ENCODE peak calls at places on chromosomes 6 and 20, in ten cellular contexts. I, F, E, Z, K, A, C, B, T and H are unnamed samples.
A peak's percentile ranks its signal among the peaks of the same experiment; 100 is the strongest.

GRCh38 chr6:15897063-15897934 is 231.6 kb upstream of the MYLIP start:
- DNase-seq in I (peak; percentile 89), F (no peak), E (no peak), Z (peak; percentile 19), K (no peak), A (no peak), C (no peak), B (no peak), T (no peak), H (peak; percentile 17)

GRCh38 chr20:62935204-62935967 is 2.6 kb upstream of the GID8 start:
- DNase-seq in I (no peak), F (no peak), E (no peak), Z (no peak), K (no peak), A (no peak), C (no peak), B (no peak), T (no peak), H (no peak)

GRCh38 chr20:23626040-23626620 is 11.6 kb downstream of the CST3 start:
- DNase-seq in I (no peak), F (no peak), E (no peak), Z (no peak), K (no peak), A (no peak), C (no peak), B (no peak), T (no peak), H (peak; percentile 91)

GRCh38 chr6:11729083-11729482 is 49.5 kb downstream of the ADTRP start:
- DNase-seq in I (no peak), F (no peak), E (no peak), Z (no peak), K (no peak), A (no peak), C (no peak), B (no peak), T (no peak), H (no peak)

GRCh38 chr6:111784423-111784822 is 88.8 kb downstream of the FYN start:
- DNase-seq in I (peak; percentile 88), F (no peak), E (no peak), Z (no peak), K (no peak), A (no peak), C (peak; percentile 50), B (no peak), T (no peak), H (peak; percentile 20)

GRCh38 chr20:58131111-58131510 is 97.3 kb downstream of the ANKRD60 start:
- DNase-seq in I (no peak), F (no peak), E (no peak), Z (no peak), K (no peak), A (no peak), C (peak; percentile 64), B (no peak), T (no peak), H (no peak)

GRCh38 chr6:56904068-56904467 is 50.8 kb upstream of the BEND6 start:
- DNase-seq in I (no peak), F (no peak), E (no peak), Z (no peak), K (no peak), A (no peak), C (no peak), B (no peak), T (no peak), H (peak; percentile 81)

GRCh38 chr20:14127831-14128230 is 132.5 kb downstream of the MACROD2 start:
- DNase-seq in I (no peak), F (no peak), E (no peak), Z (no peak), K (no peak), A (no peak), C (no peak), B (no peak), T (no peak), H (no peak)

GRCh38 chr6:158556113-158556512 is 3.8 kb upstream of the TMEM181 start:
- DNase-seq in I (peak; percentile 81), F (no peak), E (no peak), Z (no peak), K (no peak), A (no peak), C (no peak), B (no peak), T (no peak), H (no peak)

GRCh38 chr6:158554611-158555361 is 5.1 kb upstream of the TMEM181 start:
- DNase-seq in I (peak; percentile 81), F (no peak), E (no peak), Z (no peak), K (no peak), A (no peak), C (no peak), B (no peak), T (no peak), H (no peak)

GRCh38 chr6:158552055-158552795 is 7.7 kb upstream of the TMEM181 start:
- DNase-seq in I (no peak), F (no peak), E (no peak), Z (no peak), K (no peak), A (no peak), C (no peak), B (no peak), T (no peak), H (no peak)

GRCh38 chr6:158548418-158549161 is 11.3 kb upstream of the TMEM181 start:
- DNase-seq in I (no peak), F (no peak), E (no peak), Z (no peak), K (no peak), A (no peak), C (peak; percentile 39), B (no peak), T (no peak), H (no peak)

GRCh38 chr6:158552796-158553138 is 7.1 kb upstream of the TMEM181 start:
- DNase-seq in I (no peak), F (no peak), E (no peak), Z (no peak), K (no peak), A (no peak), C (no peak), B (no peak), T (no peak), H (no peak)
- H3K27me3 ChIP-seq in I (no peaks in the 10 kb centered on the region), F (no peaks in the 10 kb centered on the region), E (no peaks in the 10 kb centered on the region), Z (no peaks in the 10 kb centered on the region), K (no peaks in the 10 kb centered on the region), A (no peaks in the 10 kb centered on the region), C (no peaks in the 10 kb centered on the region), B (no peaks in the 10 kb centered on the region), T (no peaks in the 10 kb centered on the region), H (no peaks in the 10 kb centered on the region)

GRCh38 chr6:39083111-39083702 is 31.8 kb downstream of the SAYSD1 start:
- DNase-seq in I (no peak), F (no peak), E (no peak), Z (no peak), K (no peak), A (no peak), C (no peak), B (peak; percentile 25), T (no peak), H (no peak)

GRCh38 chr6:39079726-39080125 is 31.1 kb downstream of the GLP1R start:
- DNase-seq in I (no peak), F (no peak), E (no peak), Z (no peak), K (no peak), A (no peak), C (no peak), B (no peak), T (no peak), H (no peak)

GRCh38 chr6:39080246-39080875 is 31.8 kb downstream of the GLP1R start:
- DNase-seq in I (no peak), F (no peak), E (no peak), Z (no peak), K (no peak), A (no peak), C (no peak), B (no peak), T (no peak), H (no peak)

GRCh38 chr6:39084506-39084905 is 30.5 kb downstream of the SAYSD1 start:
- DNase-seq in I (no peak), F (no peak), E (no peak), Z (peak; percentile 41), K (no peak), A (no peak), C (no peak), B (peak; percentile 70), T (no peak), H (no peak)

GRCh38 chr6:39082310-39082709 is 32.7 kb downstream of the SAYSD1 start:
- DNase-seq in I (no peak), F (no peak), E (no peak), Z (no peak), K (no peak), A (no peak), C (no peak), B (peak; percentile 27), T (no peak), H (no peak)
- H3K27me3 ChIP-seq in I (peaks cover 4% of the 10 kb centered on the region), F (no peaks in the 10 kb centered on the region), E (peaks cover 2% of the 10 kb centered on the region), Z (peaks cover 7% of the 10 kb centered on the region), K (no peaks in the 10 kb centered on the region), A (no peaks in the 10 kb centered on the region), C (no peaks in the 10 kb centered on the region), B (no peaks in the 10 kb centered on the region), T (peaks cover 49% of the 10 kb centered on the region), H (no peaks in the 10 kb centered on the region)

GRCh38 chr6:110357696-110358535 is at the start of gene METTL24:
- DNase-seq in I (no peak), F (no peak), E (no peak), Z (no peak), K (no peak), A (no peak), C (no peak), B (peak; percentile 75), T (no peak), H (no peak)

GRCh38 chr6:110360671-110361070 is 2.5 kb upstream of the METTL24 start:
- DNase-seq in I (no peak), F (no peak), E (no peak), Z (no peak), K (no peak), A (no peak), C (no peak), B (no peak), T (no peak), H (no peak)

GRCh38 chr6:110357298-110357695 is 852 bp downstream of the METTL24 start:
- DNase-seq in I (no peak), F (no peak), E (no peak), Z (no peak), K (no peak), A (no peak), C (no peak), B (no peak), T (no peak), H (no peak)

GRCh38 chr6:110358536-110359148 is 493 bp upstream of the METTL24 start:
- DNase-seq in I (no peak), F (no peak), E (no peak), Z (no peak), K (no peak), A (no peak), C (no peak), B (no peak), T (no peak), H (no peak)

DNA sequence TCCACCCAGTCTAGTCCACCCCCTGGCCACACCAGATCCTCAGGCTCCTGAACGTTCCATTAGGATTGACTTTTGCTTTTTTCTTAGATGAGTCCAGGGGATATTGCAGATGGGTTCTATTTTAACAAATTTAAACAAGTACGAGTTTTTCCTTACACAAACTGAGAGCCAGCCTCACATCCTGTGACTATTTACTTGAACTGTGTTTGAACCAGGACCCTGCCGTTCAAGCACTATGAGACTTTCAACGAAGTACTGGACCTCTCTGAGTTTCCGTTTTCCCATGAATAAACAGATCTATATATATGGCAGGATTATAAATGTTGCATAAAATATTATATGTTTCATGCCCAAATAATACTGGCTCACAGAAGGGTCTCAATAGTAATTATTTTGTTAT is 1.4 kb upstream of the METTL24 start:
- DNase-seq in I (no peak), F (no peak), E (no peak), Z (no peak), K (no peak), A (no peak), C (no peak), B (no peak), T (no peak), H (no peak)
- H3K27me3 ChIP-seq in I (peaks cover 42% of the 10 kb centered on the region), F (no peaks in the 10 kb centered on the region), E (peaks cover 5% of the 10 kb centered on the region), Z (peaks cover 57% of the 10 kb centered on the region), K (no peaks in the 10 kb centered on the region), A (peaks cover 9% of the 10 kb centered on the region), C (peaks cover 23% of the 10 kb centered on the region), B (no peaks in the 10 kb centered on the region), T (no peaks in the 10 kb centered on the region), H (peaks cover 31% of the 10 kb centered on the region)

GRCh38 chr6:41492261-41492891 is 53.8 kb upstream of the FOXP4 start:
- DNase-seq in I (no peak), F (no peak), E (no peak), Z (no peak), K (no peak), A (no peak), C (no peak), B (no peak), T (no peak), H (no peak)
- H3K27me3 ChIP-seq in I (peaks cover 12% of the 10 kb centered on the region), F (peaks cover 3% of the 10 kb centered on the region), E (peaks cover 14% of the 10 kb centered on the region), Z (peaks cover 68% of the 10 kb centered on the region), K (no peaks in the 10 kb centered on the region), A (peaks cover 3% of the 10 kb centered on the region), C (peaks cover 7% of the 10 kb centered on the region), B (no peaks in the 10 kb centered on the region), T (no peaks in the 10 kb centered on the region), H (peaks cover 3% of the 10 kb centered on the region)